ENCODE peak calls at places on chromosomes 4 and X, in ten cellular contexts. One of them, this sample, is unnamed. For H3K27me3, the result is how much of the 10 kb centered on the place peaks cover.

GRCh38 chr4:5940470-5941203 is 47.8 kb upstream of the CRMP1 start:
- DNase-seq in left lung: no peak
- DNase-seq in BJ: no peak
- DNase-seq in ovary: no peak
- DNase-seq in vagina: no peak
- DNase-seq in H7: no peak
- DNase-seq in HCT116: peak
- DNase-seq in body of pancreas: no peak
- DNase-seq in heart left ventricle: no peak
- DNase-seq in adrenal gland: no peak
- DNase-seq in this sample: no peak

GRCh38 chrX:5957506-5957905 is 271.2 kb downstream of the NLGN4X start:
- DNase-seq in H7: no peak
- DNase-seq in BJ: peak
- DNase-seq in vagina: no peak
- DNase-seq in body of pancreas: no peak
- DNase-seq in HCT116: no peak
- DNase-seq in ovary: no peak
- DNase-seq in left lung: no peak
- DNase-seq in adrenal gland: no peak
- DNase-seq in heart left ventricle: no peak
- DNase-seq in this sample: no peak

GRCh38 chr4:163087805-163088204 is 78.9 kb downstream of the NAF1 start:
- DNase-seq in BJ: no peak
- DNase-seq in ovary: no peak
- DNase-seq in H7: no peak
- DNase-seq in body of pancreas: no peak
- DNase-seq in vagina: no peak
- DNase-seq in left lung: no peak
- DNase-seq in HCT116: no peak
- DNase-seq in adrenal gland: no peak
- DNase-seq in heart left ventricle: no peak
- DNase-seq in this sample: no peak

GRCh38 chr4:128353791-128354190 is 66.2 kb upstream of the PGRMC2 start:
- DNase-seq in body of pancreas: no peak
- DNase-seq in vagina: no peak
- DNase-seq in left lung: no peak
- DNase-seq in ovary: no peak
- DNase-seq in BJ: no peak
- DNase-seq in HCT116: no peak
- DNase-seq in heart left ventricle: no peak
- DNase-seq in adrenal gland: no peak
- DNase-seq in H7: no peak
- DNase-seq in this sample: no peak

GRCh38 chr4:98687876-98688275 is 29.5 kb upstream of the TSPAN5 start:
- DNase-seq in vagina: no peak
- DNase-seq in BJ: no peak
- DNase-seq in adrenal gland: no peak
- DNase-seq in body of pancreas: no peak
- DNase-seq in heart left ventricle: no peak
- DNase-seq in left lung: no peak
- DNase-seq in HCT116: no peak
- DNase-seq in ovary: no peak
- DNase-seq in H7: no peak
- DNase-seq in this sample: no peak

GRCh38 chr4:148561467-148561866 is 119.3 kb upstream of the NR3C2 start:
- DNase-seq in BJ: no peak
- DNase-seq in heart left ventricle: no peak
- DNase-seq in left lung: no peak
- DNase-seq in vagina: no peak
- DNase-seq in adrenal gland: no peak
- DNase-seq in ovary: no peak
- DNase-seq in HCT116: no peak
- DNase-seq in body of pancreas: no peak
- DNase-seq in H7: no peak
- DNase-seq in this sample: no peak

GRCh38 chr4:48109413-48110263 is 24.4 kb downstream of the TXK start:
- DNase-seq in adrenal gland: no peak
- DNase-seq in body of pancreas: no peak
- DNase-seq in vagina: no peak
- DNase-seq in BJ: no peak
- DNase-seq in heart left ventricle: no peak
- DNase-seq in left lung: no peak
- DNase-seq in H7: peak
- DNase-seq in ovary: no peak
- DNase-seq in HCT116: peak
- DNase-seq in this sample: no peak

GRCh38 chr4:48588230-48588943 is 98.3 kb downstream of the ZAR1 start:
- DNase-seq in vagina: no peak
- DNase-seq in HCT116: no peak
- DNase-seq in body of pancreas: no peak
- DNase-seq in ovary: no peak
- DNase-seq in heart left ventricle: no peak
- DNase-seq in H7: no peak
- DNase-seq in adrenal gland: no peak
- DNase-seq in BJ: no peak
- DNase-seq in left lung: no peak
- DNase-seq in this sample: no peak

GRCh38 chrX:18896680-18897544 is 87.0 kb downstream of the PHKA2 start:
- DNase-seq in ovary: no peak
- DNase-seq in body of pancreas: no peak
- DNase-seq in vagina: no peak
- DNase-seq in BJ: no peak
- DNase-seq in H7: peak
- DNase-seq in adrenal gland: no peak
- DNase-seq in left lung: no peak
- DNase-seq in heart left ventricle: no peak
- DNase-seq in HCT116: no peak
- DNase-seq in this sample: no peak
- H3K4me3 ChIP-seq in ovary: no peak
- H3K4me3 ChIP-seq in body of pancreas: no peak
- H3K4me3 ChIP-seq in vagina: no peak
- H3K4me3 ChIP-seq in BJ: no peak
- H3K4me3 ChIP-seq in H7: no peak
- H3K4me3 ChIP-seq in adrenal gland: no peak
- H3K4me3 ChIP-seq in left lung: no peak
- H3K4me3 ChIP-seq in heart left ventricle: no peak
- H3K4me3 ChIP-seq in HCT116: no peak
- H3K4me3 ChIP-seq in this sample: no peak

DNA sequence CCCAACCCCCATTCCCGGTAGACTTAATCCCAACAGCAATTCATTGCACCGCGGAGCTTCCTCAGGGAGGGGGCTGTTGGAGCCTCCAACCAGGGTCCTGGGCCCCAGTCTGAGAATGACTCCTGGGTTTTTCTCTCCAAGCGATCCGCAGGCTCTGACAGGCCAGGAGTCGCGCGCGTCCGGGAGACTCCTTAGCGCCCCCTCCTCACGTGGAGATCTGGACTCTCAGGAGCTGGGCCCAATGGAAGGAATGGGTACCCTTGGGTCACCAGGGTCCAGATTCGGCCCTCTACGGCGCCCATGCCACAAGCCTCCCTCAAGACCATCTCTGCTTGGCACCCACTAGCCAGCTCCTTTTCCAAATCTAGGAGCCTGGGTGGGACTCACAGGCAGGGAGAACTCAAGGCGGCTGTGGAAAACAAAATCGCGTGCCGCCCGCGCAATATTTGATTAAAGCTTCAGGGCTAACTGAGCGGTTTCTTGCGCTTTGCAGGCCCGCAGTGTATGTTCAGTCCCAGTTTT is 7.1 kb downstream of the HAND2 start:
- DNase-seq in BJ: no peak
- DNase-seq in heart left ventricle: no peak
- DNase-seq in left lung: no peak
- DNase-seq in vagina: peak
- DNase-seq in ovary: peak
- DNase-seq in HCT116: no peak
- DNase-seq in H7: no peak
- DNase-seq in adrenal gland: no peak
- DNase-seq in body of pancreas: no peak
- DNase-seq in this sample: no peak
- H3K27me3 ChIP-seq in BJ: under half
- H3K27me3 ChIP-seq in heart left ventricle: under half
- H3K27me3 ChIP-seq in left lung: half or more
- H3K27me3 ChIP-seq in vagina: under half
- H3K27me3 ChIP-seq in ovary: under half
- H3K27me3 ChIP-seq in HCT116: under half
- H3K27me3 ChIP-seq in H7: half or more
- H3K27me3 ChIP-seq in adrenal gland: half or more
- H3K27me3 ChIP-seq in body of pancreas: under half
- H3K27me3 ChIP-seq in this sample: under half

DNA sequence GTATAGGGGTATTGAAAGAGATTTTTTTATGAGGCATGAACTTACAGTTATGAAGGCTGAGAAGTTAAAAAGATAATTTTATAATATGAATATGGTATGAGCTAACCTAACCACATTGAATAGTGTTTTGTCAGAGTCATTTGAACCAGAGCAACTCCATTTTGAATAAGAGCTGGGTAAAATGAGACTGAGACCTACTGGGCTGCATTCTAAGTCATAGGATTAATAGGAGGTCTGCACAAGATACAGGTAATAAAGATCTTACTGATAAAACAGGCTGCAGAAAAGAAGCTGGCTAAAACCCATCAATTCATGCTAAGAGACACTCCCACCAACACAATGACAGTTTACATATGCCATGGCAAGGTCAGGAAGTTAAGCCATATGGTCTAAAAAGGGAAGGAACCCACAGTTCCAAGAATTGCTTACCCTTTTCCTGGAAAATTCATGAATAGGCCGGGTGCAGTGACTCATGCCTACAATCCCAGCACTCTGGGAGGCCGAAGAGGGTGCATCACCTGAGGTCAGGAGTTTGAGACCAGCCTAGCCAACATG is 209.2 kb downstream of the TECRL start:
- DNase-seq in H7: no peak
- DNase-seq in left lung: no peak
- DNase-seq in body of pancreas: no peak
- DNase-seq in BJ: no peak
- DNase-seq in HCT116: no peak
- DNase-seq in adrenal gland: no peak
- DNase-seq in ovary: no peak
- DNase-seq in heart left ventricle: no peak
- DNase-seq in vagina: no peak
- DNase-seq in this sample: no peak
- H3K4me3 ChIP-seq in H7: no peak
- H3K4me3 ChIP-seq in left lung: no peak
- H3K4me3 ChIP-seq in body of pancreas: no peak
- H3K4me3 ChIP-seq in BJ: no peak
- H3K4me3 ChIP-seq in HCT116: no peak
- H3K4me3 ChIP-seq in adrenal gland: no peak
- H3K4me3 ChIP-seq in ovary: no peak
- H3K4me3 ChIP-seq in heart left ventricle: no peak
- H3K4me3 ChIP-seq in vagina: no peak
- H3K4me3 ChIP-seq in this sample: no peak

GRCh38 chrX:136496768-136497555 is 430 bp upstream of the HTATSF1 start:
- DNase-seq in adrenal gland: peak
- DNase-seq in heart left ventricle: peak
- DNase-seq in H7: peak
- DNase-seq in vagina: no peak
- DNase-seq in body of pancreas: peak
- DNase-seq in HCT116: peak
- DNase-seq in BJ: peak
- DNase-seq in left lung: peak
- DNase-seq in ovary: peak
- DNase-seq in this sample: peak
- H3K27me3 ChIP-seq in adrenal gland: under half
- H3K27me3 ChIP-seq in heart left ventricle: under half
- H3K27me3 ChIP-seq in H7: under half
- H3K27me3 ChIP-seq in vagina: under half
- H3K27me3 ChIP-seq in body of pancreas: under half
- H3K27me3 ChIP-seq in HCT116: under half
- H3K27me3 ChIP-seq in BJ: under half
- H3K27me3 ChIP-seq in left lung: under half
- H3K27me3 ChIP-seq in ovary: under half
- H3K27me3 ChIP-seq in this sample: under half

DNA sequence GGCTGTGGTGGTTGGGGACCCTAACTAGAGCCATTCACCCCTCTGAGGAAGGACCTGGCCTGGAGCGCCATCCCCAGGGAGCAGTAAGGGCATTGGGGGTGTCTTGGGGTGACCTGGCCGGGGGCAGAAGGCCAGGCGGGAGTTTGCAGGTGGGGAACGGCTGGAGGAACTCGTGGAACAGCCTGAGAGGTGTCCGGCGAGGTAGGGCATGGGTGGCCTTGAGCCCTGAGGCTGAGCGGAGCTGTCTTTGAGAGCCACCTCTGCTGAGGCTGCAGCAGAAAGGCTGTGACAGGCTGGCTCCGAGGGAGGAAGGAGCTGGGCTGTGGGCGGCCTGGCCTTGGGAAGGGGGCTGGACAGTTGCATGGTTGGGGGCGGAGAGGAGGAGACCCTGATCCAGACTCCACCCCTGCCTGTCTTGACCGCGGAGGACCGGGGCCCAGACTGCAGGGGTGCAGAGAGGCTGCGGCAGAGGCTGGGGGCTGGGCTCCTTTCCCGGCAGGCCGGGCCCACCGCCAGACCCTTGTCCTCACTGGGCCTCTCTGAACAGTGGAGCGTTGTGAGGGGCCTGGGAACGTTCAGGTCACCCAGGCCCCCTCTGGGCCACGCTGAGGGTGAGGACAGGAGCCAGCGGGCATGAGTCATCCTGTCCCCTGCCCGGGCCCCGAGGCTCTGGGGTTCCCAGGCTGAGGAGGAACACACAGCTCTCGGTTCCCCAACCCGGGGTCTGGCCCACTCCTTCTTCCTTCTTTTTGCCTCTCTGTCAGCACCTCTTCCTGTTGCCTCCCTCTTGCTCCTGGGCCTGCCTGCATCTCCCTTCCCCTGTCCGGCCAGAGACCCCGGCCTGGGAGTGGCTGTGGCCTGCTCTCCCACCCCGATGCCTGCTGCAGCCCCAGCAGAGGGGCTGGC is 8.1 kb downstream of the SH3BP2 start:
- DNase-seq in HCT116: no peak
- DNase-seq in heart left ventricle: peak
- DNase-seq in adrenal gland: peak
- DNase-seq in H7: peak
- DNase-seq in BJ: no peak
- DNase-seq in ovary: peak
- DNase-seq in vagina: no peak
- DNase-seq in body of pancreas: peak
- DNase-seq in left lung: peak
- DNase-seq in this sample: peak
- H3K4me3 ChIP-seq in HCT116: no peak
- H3K4me3 ChIP-seq in heart left ventricle: peak
- H3K4me3 ChIP-seq in adrenal gland: peak
- H3K4me3 ChIP-seq in H7: no peak
- H3K4me3 ChIP-seq in BJ: no peak
- H3K4me3 ChIP-seq in ovary: no peak
- H3K4me3 ChIP-seq in vagina: peak
- H3K4me3 ChIP-seq in body of pancreas: no peak
- H3K4me3 ChIP-seq in left lung: peak
- H3K4me3 ChIP-seq in this sample: peak

This sample was measured in tibial artery.